ENCODE peak calls at places on chromosomes 11 and 22, in four cellular contexts. Q, U, K and G are unnamed samples.

GRCh38 chr11:83374311-83374710 is 88.1 kb upstream of the CCDC90B start:
- DNase-seq in Q (no peak), U (no peak), K (no peak), G (no peak)

GRCh38 chr11:114163830-114164401 is 104.4 kb downstream of the ZBTB16 start:
- DNase-seq in Q (no peak), U (no peak), K (no peak), G (no peak)

GRCh38 chr11:15770798-15771414 is 585.4 kb downstream of the SOX6 start:
- DNase-seq in Q (peak; percentile 84), U (peak; percentile 77), K (peak; percentile 57), G (peak; percentile 67)

GRCh38 chr11:19557185-19557584 is 155.5 kb upstream of the NAV2 start:
- DNase-seq in Q (no peak), U (no peak), K (no peak), G (no peak)

GRCh38 chr11:90737328-90738050 is 514.6 kb upstream of the CHORDC1 start:
- DNase-seq in Q (no peak), U (no peak), K (no peak), G (no peak)

GRCh38 chr22:32661296-32661695 is 140.2 kb upstream of the TIMP3 start:
- DNase-seq in Q (no peak), U (no peak), K (no peak), G (no peak)

GRCh38 chr11:69485337-69486041 is 4.0 kb downstream of the LINC01488 start:
- DNase-seq in Q (no peak), U (no peak), K (no peak), G (no peak)

GRCh38 chr11:31699066-31699465 is 112.1 kb downstream of the PAX6 start:
- DNase-seq in Q (no peak), U (no peak), K (no peak), G (no peak)

GRCh38 chr11:46669606-46670243 is 30.7 kb downstream of the ARHGAP1 start:
- DNase-seq in Q (no peak), U (no peak), K (peak; percentile 49), G (no peak)

GRCh38 chr11:38543311-38543710 is 1945.3 kb upstream of the RAG2 start:
- DNase-seq in Q (no peak), U (no peak), K (no peak), G (no peak)

GRCh38 chr11:25910090-25910489 is 421.8 kb upstream of the ANO3 start:
- DNase-seq in Q (no peak), U (no peak), K (no peak), G (no peak)

GRCh38 chr11:11501546-11502274 is 120.1 kb downstream of the GALNT18 start:
- DNase-seq in Q (no peak), U (no peak), K (no peak), G (no peak)

GRCh38 chr22:26674211-26675190 is 17.1 kb downstream of the MIAT start:
- DNase-seq in Q (no peak), U (no peak), K (no peak), G (no peak)

GRCh38 chr11:72609451-72609850 is 64.8 kb downstream of the PDE2A start:
- DNase-seq in Q (no peak), U (no peak), K (no peak), G (no peak)

GRCh38 chr11:36062796-36063380 is 119.0 kb downstream of the LDLRAD3 start:
- DNase-seq in Q (no peak), U (no peak), K (no peak), G (no peak)

GRCh38 chr11:4495487-4495886 is 13.0 kb downstream of the OR52K1 start:
- DNase-seq in Q (no peak), U (no peak), K (no peak), G (no peak)

GRCh38 chr11:635945-636510 is 1.0 kb upstream of the DRD4 start:
- DNase-seq in Q (peak; percentile 57), U (peak; percentile 31), K (no peak), G (no peak)

GRCh38 chr11:47986742-47987141 is 6.4 kb downstream of the PTPRJ start:
- DNase-seq in Q (no peak), U (no peak), K (no peak), G (no peak)

GRCh38 chr11:2418961-2419360 is 18.4 kb downstream of the TSSC4 start:
- DNase-seq in Q (no peak), U (no peak), K (no peak), G (no peak)

GRCh38 chr11:44899959-44900358 is 50.7 kb downstream of the TP53I11 start:
- DNase-seq in Q (peak; percentile 73), U (peak; percentile 71), K (peak; percentile 76), G (peak; percentile 76)

GRCh38 chr11:20604295-20604803 is 4.9 kb downstream of the SLC6A5 start:
- DNase-seq in Q (no peak), U (peak; percentile 20), K (no peak), G (no peak)

GRCh38 chr11:72591785-72592490 is 82.3 kb downstream of the PDE2A start:
- DNase-seq in Q (no peak), U (no peak), K (no peak), G (no peak)

DNA sequence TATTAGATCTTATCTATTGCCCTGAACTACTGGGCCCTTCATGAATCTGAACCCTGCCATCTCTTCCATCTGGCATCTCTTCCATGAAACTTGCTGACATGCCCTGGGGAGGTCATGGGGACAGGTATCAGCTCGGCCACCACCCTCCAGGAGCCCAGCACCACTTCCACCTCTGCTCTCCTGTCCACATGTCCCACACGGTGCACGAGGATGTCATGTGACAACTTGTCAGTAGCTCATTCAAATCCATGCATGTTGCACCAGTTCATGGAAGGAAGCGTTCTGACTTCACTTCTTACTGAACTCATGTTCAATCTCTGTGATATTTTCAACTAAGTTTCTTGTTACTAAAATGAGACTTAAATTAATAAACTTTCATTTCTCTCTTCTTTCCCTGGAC is 16.6 kb downstream of the YPEL1 start:
- DNase-seq in Q (no peak), U (no peak), K (no peak), G (no peak)
- TF ChIP-seq SP1 in Q (no peak), U (no peak), K (no peak), G (no peak)

DNA sequence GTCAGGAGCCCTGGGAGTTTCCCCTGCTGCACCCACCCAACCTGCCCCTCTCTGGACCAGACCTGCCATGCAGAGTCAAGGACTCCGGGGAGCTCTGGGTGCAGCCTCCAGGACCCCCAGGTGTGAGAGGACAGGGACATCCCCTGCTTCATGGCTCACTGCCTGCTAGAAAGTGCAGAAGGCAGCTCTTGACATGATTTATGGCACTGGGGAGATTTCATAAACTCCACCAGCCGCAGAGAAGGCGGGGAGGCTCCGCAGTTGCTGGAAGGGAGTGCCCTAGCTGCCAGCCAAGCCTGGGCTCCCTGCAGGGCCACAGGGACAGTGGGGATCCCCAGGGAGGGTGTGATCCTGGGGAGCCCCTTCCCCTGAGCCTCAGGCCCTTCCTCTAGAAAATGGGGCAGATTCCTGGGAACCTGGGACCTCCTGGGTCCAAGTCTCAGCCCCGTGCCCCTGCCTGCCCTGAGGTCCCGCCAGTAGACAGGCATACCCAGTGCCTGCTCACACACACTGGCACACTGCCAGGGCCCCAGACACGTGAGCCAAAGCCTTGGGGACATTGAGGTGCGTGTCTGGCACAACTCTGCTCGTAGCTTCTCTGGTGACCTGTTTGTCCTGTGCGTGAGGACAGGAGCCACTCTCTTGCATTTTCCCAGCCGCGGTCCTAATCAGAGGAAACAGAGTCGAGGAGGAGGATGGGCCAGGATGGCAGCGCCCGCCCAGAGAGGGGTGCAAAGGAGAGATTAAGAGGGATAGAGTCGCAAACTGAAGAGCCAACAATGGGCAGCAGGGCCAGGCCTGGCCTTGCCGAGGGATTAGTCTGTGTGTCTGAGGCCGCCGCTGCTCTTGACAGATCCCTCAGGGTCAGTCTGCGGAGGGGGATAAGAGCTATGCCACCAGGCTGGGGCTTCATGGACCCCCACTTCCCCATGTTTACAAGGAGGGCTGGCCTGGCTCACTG is 13.8 kb downstream of the CABP7 start:
- DNase-seq in Q (no peak), U (no peak), K (peak; percentile 53), G (peak; percentile 61)
- TF ChIP-seq SP1 in Q (no peak), U (no peak), K (no peak), G (no peak)

GRCh38 chr11:22192642-22193347 is at the start of gene ANO5:
- DNase-seq in Q (peak; percentile 87), U (peak; percentile 82), K (peak; percentile 42), G (peak; percentile 71)
- TF ChIP-seq SP1 in Q (no peak), U (peak; percentile 72), K (no peak), G (no peak)

GRCh38 chr11:125374398-125374797 is 121.7 kb downstream of the FEZ1 start:
- DNase-seq in Q (no peak), U (no peak), K (no peak), G (no peak)
- TF ChIP-seq SP1 in Q (no peak), U (no peak), K (no peak), G (no peak)

GRCh38 chr22:19964701-19965386 is 23.2 kb upstream of the TXNRD2 start:
- DNase-seq in Q (no peak), U (no peak), K (no peak), G (no peak)
- TF ChIP-seq SP1 in Q (no peak), U (no peak), K (no peak), G (no peak)

GRCh38 chr22:39292002-39292401 is 27.4 kb downstream of the RPL3 start:
- DNase-seq in Q (no peak), U (no peak), K (no peak), G (no peak)

GRCh38 chr22:39291501-39291900 is 27.9 kb downstream of the RPL3 start:
- DNase-seq in Q (no peak), U (no peak), K (no peak), G (no peak)

GRCh38 chr22:39290724-39291161 is 28.7 kb downstream of the RPL3 start:
- DNase-seq in Q (no peak), U (no peak), K (no peak), G (no peak)

GRCh38 chr22:39293766-39294368 is 25.6 kb downstream of the RPL3 start:
- DNase-seq in Q (no peak), U (no peak), K (no peak), G (no peak)

GRCh38 chr22:39292561-39293074 is 26.8 kb downstream of the RPL3 start:
- DNase-seq in Q (no peak), U (peak; percentile 55), K (peak; percentile 86), G (peak; percentile 48)
- TF ChIP-seq SP1 in Q (no peak), U (no peak), K (no peak), G (no peak)

GRCh38 chr22:46731246-46732040 is 6.6 kb downstream of the CERK start:
- DNase-seq in Q (peak; percentile 55), U (peak; percentile 52), K (no peak), G (no peak)
- TF ChIP-seq SP1 in Q (peak; percentile 58), U (no peak), K (no peak), G (no peak)

GRCh38 chr11:115411114-115411513 is 93.1 kb downstream of the CADM1 start:
- DNase-seq in Q (no peak), U (no peak), K (no peak), G (no peak)

GRCh38 chr11:115408036-115408911 is 95.9 kb downstream of the CADM1 start:
- DNase-seq in Q (no peak), U (no peak), K (no peak), G (no peak)

GRCh38 chr11:115407496-115407895 is 96.7 kb downstream of the CADM1 start:
- DNase-seq in Q (no peak), U (no peak), K (no peak), G (no peak)

GRCh38 chr11:115409691-115410220 is 94.5 kb downstream of the CADM1 start:
- DNase-seq in Q (no peak), U (no peak), K (no peak), G (peak; percentile 23)

DNA sequence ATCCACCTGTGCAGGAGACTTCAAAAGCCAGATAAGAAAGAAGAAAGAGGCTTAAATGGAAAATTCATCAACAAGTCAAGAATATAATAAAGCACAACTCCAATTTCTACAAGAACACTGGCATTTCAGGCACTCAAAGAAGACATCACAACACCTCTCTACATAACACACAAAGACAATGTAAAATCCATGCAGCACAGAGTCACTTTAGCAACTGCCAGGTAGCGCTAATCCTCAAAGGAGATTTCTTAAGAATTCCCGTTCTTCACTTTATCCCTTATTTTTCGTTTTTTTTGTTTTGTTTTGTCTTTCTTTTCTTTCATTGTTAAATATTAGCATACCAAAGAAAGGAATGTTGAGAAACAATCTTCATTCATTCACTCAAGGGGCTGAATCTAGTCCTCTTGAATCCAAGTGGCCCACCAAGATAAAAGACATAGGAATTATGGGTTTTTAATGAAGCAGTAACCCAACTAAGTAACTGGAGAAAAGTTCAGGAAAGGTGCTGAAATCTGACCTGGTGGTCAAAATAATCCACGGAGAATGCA is 95.0 kb downstream of the CADM1 start:
- DNase-seq in Q (no peak), U (no peak), K (no peak), G (no peak)
- TF ChIP-seq SP1 in Q (peak; percentile 25), U (no peak), K (no peak), G (no peak)